ENCODE peak calls at places on chromosomes 13 and 19, in seven cellular contexts. T is IMR-90, I is mesendoderm, D is H9, C is trophoblast cell, F is H1, J is mesenchymal stem cell. K is an unnamed sample.

GRCh38 chr13:33721719-33722118 is 96.2 kb upstream of the RFC3 start:
- DNase-seq in T (peak), I (no peak), J (peak), D (no peak), F (no peak), C (peak), K (no peak)

GRCh38 chr19:13447978-13448377 is 58.3 kb downstream of the CACNA1A start:
- DNase-seq in C (no peak), D (no peak), F (no peak), T (no peak), J (no peak), I (no peak), K (no peak)

GRCh38 chr13:79799466-79799865 is 318.5 kb downstream of the NDFIP2 start:
- DNase-seq in I (no peak), T (no peak), D (no peak), F (no peak), C (no peak), J (no peak), K (no peak)

GRCh38 chr19:3537438-3538240 is 1.3 kb upstream of the TEKTIP1 start:
- DNase-seq in T (no peak), I (no peak), F (no peak), C (peak), D (no peak), J (no peak), K (no peak)

GRCh38 chr13:59914556-59914955 is 249.2 kb downstream of the DIAPH3 start:
- DNase-seq in I (no peak), J (no peak), D (no peak), T (peak), F (no peak), C (peak), K (no peak)

GRCh38 chr13:88857256-88857655 is 1186.1 kb downstream of the SLITRK5 start:
- DNase-seq in D (no peak), C (no peak), I (no peak), J (no peak), F (no peak), T (no peak), K (no peak)

GRCh38 chr19:50008532-50008931 is 16.6 kb downstream of the VRK3 start:
- DNase-seq in F (peak), C (peak), I (peak), D (peak), T (no peak), J (no peak), K (no peak)

GRCh38 chr13:40916207-40916998 is 102.7 kb downstream of the ELF1 start:
- DNase-seq in J (peak), I (no peak), T (peak), F (no peak), C (peak), D (no peak), K (no peak)

GRCh38 chr13:51638497-51638871 is 54.2 kb downstream of the WDFY2 start:
- DNase-seq in I (peak), J (peak), F (no peak), T (no peak), D (no peak), C (peak), K (peak)

GRCh38 chr13:42330991-42331390 is 59.0 kb downstream of the AKAP11 start:
- DNase-seq in I (no peak), J (no peak), D (no peak), T (peak), C (no peak), F (no peak), K (no peak)

GRCh38 chr13:25493930-25494707 is 122.3 kb downstream of the ATP8A2 start:
- DNase-seq in I (peak), D (peak), T (no peak), C (no peak), J (no peak), F (no peak), K (no peak)

GRCh38 chr13:59494560-59494970 is 669.2 kb downstream of the DIAPH3 start:
- DNase-seq in I (no peak), F (no peak), D (no peak), C (no peak), T (peak), J (peak), K (no peak)

GRCh38 chr19:5340637-5341447 is at the start of gene PTPRS:
- DNase-seq in I (peak), J (peak), F (peak), T (peak), D (peak), C (peak), K (peak)

GRCh38 chr13:103952183-103952582 is 886.0 kb upstream of the SLC10A2 start:
- DNase-seq in J (peak), T (no peak), I (no peak), D (no peak), F (no peak), C (no peak), K (no peak)

GRCh38 chr19:44071824-44072542 is at the start of gene ZNF284:
- DNase-seq in C (peak), J (peak), I (peak), D (peak), T (peak), F (peak), K (peak)

GRCh38 chr13:30871713-30872029 is 34.4 kb upstream of the MEDAG start:
- DNase-seq in J (no peak), D (no peak), F (no peak), C (no peak), T (no peak), I (no peak), K (no peak)

GRCh38 chr13:35881360-35881759 is 249.8 kb downstream of the DCLK1 start:
- DNase-seq in I (no peak), C (no peak), F (no peak), D (no peak), T (peak), J (no peak), K (no peak)

GRCh38 chr19:38032151-38032550 is 125.1 kb downstream of the SIPA1L3 start:
- DNase-seq in C (peak), T (peak), I (peak), F (no peak), J (no peak), D (no peak), K (no peak)

GRCh38 chr13:111882351-111882750 is 184.6 kb upstream of the SOX1 start:
- DNase-seq in I (no peak), C (no peak), T (no peak), D (no peak), J (no peak), F (no peak), K (no peak)

GRCh38 chr13:46588019-46588418 is 35.0 kb downstream of the LRCH1 start:
- DNase-seq in T (no peak), D (no peak), C (no peak), F (no peak), I (no peak), J (no peak), K (no peak)

GRCh38 chr19:47806435-47806834 is 2.1 kb upstream of the TPRX1 start:
- DNase-seq in D (no peak), C (no peak), T (no peak), F (no peak), I (no peak), J (no peak), K (no peak)

DNA sequence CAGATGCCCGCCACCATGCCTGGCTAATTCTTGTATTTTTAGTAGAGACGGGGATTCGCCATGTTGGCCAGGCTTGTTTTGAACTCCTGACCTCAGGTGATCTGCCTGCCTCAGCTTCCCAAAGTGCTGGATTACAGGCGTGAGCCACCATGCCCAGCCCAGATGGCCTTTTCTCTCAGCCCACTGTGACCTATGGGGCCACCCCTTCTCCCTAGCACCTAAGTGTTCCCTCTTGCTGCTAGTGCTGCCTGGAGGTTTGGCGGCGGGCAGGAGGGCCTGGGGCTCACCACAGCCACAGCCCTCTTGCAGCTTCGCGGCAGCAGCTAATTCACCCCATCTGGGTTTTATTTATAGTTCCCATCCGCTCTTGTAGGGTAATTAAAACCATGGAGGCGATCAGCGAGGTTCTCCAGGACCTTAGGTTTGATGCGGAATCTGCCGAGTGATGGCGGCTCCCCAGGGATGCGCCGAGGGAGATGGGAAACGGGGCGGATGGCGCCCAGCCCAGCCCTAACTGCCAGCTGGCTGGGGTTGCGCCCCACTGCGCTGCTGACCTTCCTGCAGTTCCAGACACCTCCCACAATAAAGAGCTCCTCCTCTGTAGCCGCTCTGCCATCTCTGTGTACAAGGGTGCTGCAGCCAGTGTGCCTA is 3.3 kb downstream of the REX1BD start:
- DNase-seq in J (no peak), F (no peak), D (no peak), T (no peak), C (no peak), I (no peak), K (no peak)
- H3K18ac ChIP-seq in J (no peak), F (no peak), D (no peak), T (no peak), C (no peak), I (no peak), K (no peak)

GRCh38 chr19:45872095-45872919 is 8.2 kb downstream of the FOXA3 start:
- DNase-seq in F (no peak), D (no peak), I (no peak), C (no peak), J (no peak), T (no peak), K (no peak)
- H3K4ac ChIP-seq in F (no peak), D (no peak), I (no peak), C (no peak), J (no peak), T (no peak), K (no peak)

GRCh38 chr13:43608400-43609137 is 178.2 kb downstream of the ENOX1 start:
- DNase-seq in J (no peak), D (no peak), I (no peak), C (no peak), F (no peak), T (no peak), K (no peak)

GRCh38 chr13:43611631-43612416 is 174.9 kb downstream of the ENOX1 start:
- DNase-seq in T (no peak), I (no peak), C (no peak), J (no peak), D (no peak), F (no peak), K (no peak)

DNA sequence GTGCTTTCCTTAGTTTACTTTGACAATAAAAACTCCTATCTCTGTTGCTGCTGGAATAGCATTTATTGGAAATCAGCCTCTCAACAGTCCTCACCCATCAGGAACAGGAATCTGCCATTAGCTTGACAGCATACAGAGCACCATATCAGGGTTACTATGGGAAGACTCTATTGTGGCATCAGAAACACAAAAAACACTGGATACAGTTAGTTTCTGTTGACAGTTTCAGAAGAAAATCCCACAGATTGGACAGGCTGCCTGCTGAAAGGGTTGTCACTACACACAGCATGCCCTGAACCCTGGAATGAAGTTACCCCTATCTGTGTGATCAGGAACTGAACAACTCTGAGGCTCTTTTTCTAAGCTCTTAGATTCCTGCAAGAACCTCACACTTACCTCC is 172.7 kb downstream of the ENOX1 start:
- DNase-seq in C (no peak), J (no peak), F (no peak), T (no peak), I (no peak), D (no peak), K (no peak)
- H3K18ac ChIP-seq in C (no peak), J (no peak), F (no peak), T (no peak), I (no peak), D (no peak), K (no peak)

GRCh38 chr19:46186717-46187101 is 38.7 kb downstream of the IGFL2 start:
- DNase-seq in D (no peak), I (no peak), J (no peak), C (peak), T (no peak), F (no peak), K (no peak)
- H3K4ac ChIP-seq in D (no peak), I (no peak), J (no peak), C (no peak), T (no peak), F (no peak), K (no peak)

DNA sequence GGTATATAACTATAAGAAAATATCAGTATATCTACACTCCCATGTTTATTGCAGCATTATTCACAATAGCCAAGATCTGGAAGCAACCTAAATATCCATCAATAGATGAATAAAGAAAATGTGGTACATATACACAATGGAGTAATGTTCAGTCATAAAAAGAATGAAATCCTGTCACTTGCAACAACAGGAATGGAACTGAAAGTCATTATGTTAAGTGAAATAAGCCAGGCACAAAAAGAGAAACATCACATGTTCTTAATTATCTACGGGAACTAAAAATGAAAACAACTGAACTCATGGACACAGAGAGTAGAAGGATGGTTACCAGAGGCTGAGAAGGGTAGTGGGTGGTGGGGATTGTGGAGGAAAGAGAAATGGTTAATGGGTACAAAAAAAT is 665.2 kb downstream of the TBC1D4 start:
- DNase-seq in C (no peak), T (no peak), I (no peak), J (no peak), F (no peak), D (no peak), K (no peak)
- H3K18ac ChIP-seq in C (no peak), T (no peak), I (no peak), J (no peak), F (no peak), D (no peak), K (no peak)

GRCh38 chr13:20867408-20867807 is 35.1 kb downstream of the XPO4 start:
- DNase-seq in C (no peak), F (no peak), J (no peak), T (no peak), I (no peak), D (no peak), K (no peak)

GRCh38 chr13:20873348-20873747 is 29.2 kb downstream of the XPO4 start:
- DNase-seq in D (no peak), F (no peak), T (peak), J (peak), I (peak), C (no peak), K (peak)

GRCh38 chr13:20869540-20869939 is 33.0 kb downstream of the XPO4 start:
- DNase-seq in D (no peak), J (peak), I (no peak), T (peak), C (peak), F (no peak), K (no peak)

GRCh38 chr13:20870829-20871228 is 31.7 kb downstream of the XPO4 start:
- DNase-seq in C (no peak), J (no peak), D (no peak), T (no peak), F (no peak), I (no peak), K (no peak)
- H3K4ac ChIP-seq in C (peak), J (no peak), D (no peak), T (no peak), F (no peak), I (no peak), K (no peak)

GRCh38 chr13:91579320-91579719 is 180.9 kb downstream of the GPC5 start:
- DNase-seq in I (no peak), F (no peak), D (no peak), J (no peak), C (no peak), T (no peak), K (no peak)
- H3K18ac ChIP-seq in I (no peak), F (no peak), D (no peak), J (no peak), C (no peak), T (no peak), K (no peak)

K was measured in neuronal stem cell.